ENCODE peak calls at places on chromosome 16, in six cellular contexts. Q, S, K, G, F and P are unnamed samples.

GRCh38 chr16:11836653-11837244 is 14.6 kb downstream of the RSL1D1 start:
- DNase-seq in S (no peak), F (no peak), Q (peak), G (no peak), K (no peak), P (no peak)

GRCh38 chr16:88723911-88724310 is 17.6 kb downstream of the CTU2 start:
- DNase-seq in K (no peak), S (no peak), F (no peak), Q (no peak), G (no peak), P (no peak)

GRCh38 chr16:63695347-63695746 is 1426.5 kb downstream of the CDH11 start:
- DNase-seq in Q (no peak), S (no peak), K (no peak), F (no peak), G (no peak), P (no peak)

GRCh38 chr16:22353188-22353919 is 21.1 kb downstream of the CDR2 start:
- DNase-seq in G (no peak), Q (peak), F (no peak), K (no peak), S (no peak), P (no peak)

GRCh38 chr16:89828199-89828869 is at the start of gene SPIRE2:
- DNase-seq in S (peak), F (peak), G (peak), Q (peak), K (no peak), P (peak)

GRCh38 chr16:369866-370436 is 387 bp downstream of the MRPL28 start:
- DNase-seq in F (no peak), K (no peak), G (no peak), Q (no peak), S (peak), P (no peak)

GRCh38 chr16:70582280-70582978 is 58.8 kb downstream of the SF3B3 start:
- DNase-seq in K (no peak), Q (no peak), F (no peak), G (no peak), S (no peak), P (no peak)

GRCh38 chr16:12295395-12295794 is 318.9 kb downstream of the SNX29 start:
- DNase-seq in F (no peak), K (no peak), G (no peak), Q (no peak), S (no peak), P (no peak)

GRCh38 chr16:30675133-30675532 is 16.9 kb downstream of the FBRS start:
- DNase-seq in G (no peak), K (no peak), Q (no peak), F (no peak), S (no peak), P (no peak)

GRCh38 chr16:59612094-59612493 is 878.0 kb upstream of the GOT2 start:
- DNase-seq in Q (no peak), G (no peak), K (no peak), F (no peak), S (no peak), P (no peak)

GRCh38 chr16:89357055-89357454 is 133.3 kb downstream of the ANKRD11 start:
- DNase-seq in Q (no peak), K (no peak), G (no peak), F (no peak), S (peak), P (no peak)

GRCh38 chr16:21268236-21268635 is 9.9 kb downstream of the CRYM start:
- DNase-seq in S (no peak), Q (no peak), G (no peak), F (no peak), K (peak), P (no peak)

GRCh38 chr16:55843105-55843395 is 10.2 kb upstream of the CES1 start:
- DNase-seq in Q (no peak), G (no peak), S (no peak), F (no peak), K (no peak), P (no peak)
- TF ChIP-seq CTCF in Q (no peak), G (no peak), S (no peak), F (no peak), K (no peak), P (no peak)

GRCh38 chr16:28917095-28917494 is 7.9 kb downstream of the RABEP2 start:
- DNase-seq in S (no peak), G (no peak), F (no peak), Q (no peak), K (no peak), P (no peak)
- TF ChIP-seq CTCF in S (no peak), G (no peak), F (no peak), Q (no peak), K (no peak), P (no peak)

DNA sequence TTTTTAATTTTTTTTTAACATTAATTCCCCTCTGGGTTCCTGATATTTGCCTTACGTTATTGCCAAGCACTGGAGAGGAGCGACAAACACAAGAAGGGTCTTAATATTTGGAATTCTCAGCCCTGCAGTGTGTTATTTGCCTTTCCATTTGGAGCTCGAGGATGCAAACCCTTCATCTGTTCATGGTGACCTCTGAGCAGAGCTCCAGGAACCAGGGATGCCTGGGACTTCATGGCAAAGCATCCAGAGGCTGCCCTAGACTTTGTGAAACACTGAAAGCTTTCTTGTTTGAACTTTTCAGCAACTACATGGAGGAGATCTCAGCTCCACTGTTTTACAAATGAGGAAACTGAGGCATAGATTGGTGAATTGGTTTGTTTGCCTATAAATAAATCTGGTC is 254.2 kb downstream of the CBLN1 start:
- DNase-seq in G (no peak), Q (no peak), K (no peak), F (no peak), S (no peak), P (no peak)
- TF ChIP-seq CTCF in G (no peak), Q (no peak), K (no peak), F (no peak), S (no peak), P (no peak)

GRCh38 chr16:74766729-74767128 is 7.9 kb downstream of the FA2H start:
- DNase-seq in F (no peak), S (no peak), G (no peak), Q (no peak), K (no peak), P (no peak)
- TF ChIP-seq CTCF in F (no peak), S (no peak), G (no peak), Q (no peak), K (no peak), P (no peak)